ENCODE peak calls at places on chromosomes 12 and 14, in six cellular contexts. C is DMS153; K is stimulated activated naive B cell treated with anti-CD40 and anti-IgM and Interleukin-4, amounts not matched to agents 10 μg/mL and 1 μg/mL and 100 μg/mL, for 72 hours; B is sigmoid colon; V is T47D; H is stimulated activated naive CD8-positive, alpha-beta T cell treated with anti-CD3 and anti-CD28 coated beads, Interleukin-15, amount 100 ng/mL, for 72 hours. G is an unnamed sample.

GRCh38 chr14:61320806-61321384 is 484 bp upstream of the PRKCH start:
- DNase-seq in H (no peak), B (no peak), K (no peak), V (peak), C (no peak), G (no peak)

GRCh38 chr14:61570961-61571299 is 124.4 kb upstream of the HIF1A start:
- DNase-seq in B (no peak), H (no peak), V (peak), K (no peak), C (no peak), G (no peak)

GRCh38 chr14:52263190-52263589 is 4.3 kb upstream of the PTGDR start:
- DNase-seq in V (no peak), C (no peak), K (no peak), H (no peak), B (no peak), G (no peak)

GRCh38 chr14:34064349-34064748 is 113.5 kb upstream of the EGLN3 start:
- DNase-seq in B (peak), H (no peak), C (no peak), K (no peak), V (no peak), G (no peak)

GRCh38 chr12:65055874-65056273 is 65.2 kb downstream of the WIF1 start:
- DNase-seq in B (no peak), H (no peak), K (no peak), V (no peak), C (no peak), G (no peak)

GRCh38 chr14:21476925-21477681 is at the start of the genes RAB2B and TOX4:
- DNase-seq in H (peak), V (peak), C (peak), K (peak), B (peak), G (peak)

GRCh38 chr12:79835377-79835843 is 99.5 kb downstream of the PPP1R12A start:
- DNase-seq in K (no peak), V (no peak), H (no peak), C (no peak), B (no peak), G (no peak)

GRCh38 chr12:79634957-79635471 is 55.8 kb downstream of the PAWR start:
- DNase-seq in C (no peak), K (no peak), V (peak), B (no peak), H (no peak), G (no peak)

GRCh38 chr14:90403065-90403464 is 6.2 kb downstream of the CALM1 start:
- DNase-seq in V (no peak), B (peak), H (no peak), K (no peak), C (no peak), G (no peak)

GRCh38 chr12:66602483-66603143 is 76.3 kb downstream of the GRIP1 start:
- DNase-seq in K (no peak), H (no peak), V (no peak), C (no peak), B (no peak), G (no peak)

GRCh38 chr12:109827566-109828550 is 5.3 kb downstream of the TRPV4 start:
- DNase-seq in B (peak), V (no peak), H (no peak), K (no peak), C (no peak), G (peak)

GRCh38 chr12:54038760-54039414 is 6.0 kb downstream of the HOXC5 start:
- DNase-seq in C (no peak), V (no peak), K (no peak), H (no peak), B (no peak), G (no peak)

GRCh38 chr12:109157986-109158385 is 41.6 kb downstream of the ACACB start:
- DNase-seq in H (no peak), V (no peak), C (no peak), K (no peak), B (peak), G (no peak)

GRCh38 chr12:2958432-2959193 is 584 bp upstream of the TEAD4 start:
- DNase-seq in H (no peak), K (no peak), B (peak), C (no peak), V (peak), G (peak)

GRCh38 chr12:47082283-47082962 is 2.7 kb upstream of the AMIGO2 start:
- DNase-seq in B (no peak), V (no peak), H (no peak), C (no peak), K (no peak), G (no peak)

GRCh38 chr12:54689984-54690383 is 41.8 kb upstream of the DCD start:
- DNase-seq in C (no peak), B (no peak), H (no peak), K (no peak), V (peak), G (no peak)

GRCh38 chr14:85380891-85381290 is 149.1 kb upstream of the FLRT2 start:
- DNase-seq in B (no peak), V (no peak), H (no peak), C (no peak), K (no peak), G (no peak)

GRCh38 chr12:47079365-47079893 is at the start of gene PCED1B:
- DNase-seq in C (peak), B (peak), H (peak), K (peak), V (peak), G (peak)

GRCh38 chr14:70955543-70956480 is 48.6 kb downstream of the PCNX1 start:
- DNase-seq in C (no peak), K (no peak), V (peak), B (no peak), H (peak), G (no peak)

GRCh38 chr14:50835280-50835679 is 4.3 kb upstream of the NIN start:
- DNase-seq in B (no peak), K (peak), C (peak), V (no peak), H (no peak), G (no peak)

GRCh38 chr12:953776-954175 is 4.3 kb upstream of the RAD52 start:
- DNase-seq in H (no peak), V (no peak), K (no peak), B (no peak), C (no peak), G (no peak)

GRCh38 chr12:32583535-32583934 is 95.6 kb upstream of the DNM1L start:
- DNase-seq in K (no peak), B (no peak), V (no peak), H (no peak), C (no peak), G (no peak)